ENCODE peak calls at places on chromosomes 11 and 22, in six cellular contexts. One of them, this sample, is unnamed. For H3K36me3, the result is how much of the 10 kb centered on the place peaks cover.

GRCh38 chr22:46076651-46077339 is 73.5 kb upstream of the PPARA start:
- DNase-seq in trophoblast cell: no peak
- DNase-seq in H1: no peak
- DNase-seq in IMR-90: peak
- DNase-seq in mesenchymal stem cell: no peak
- DNase-seq in mesendoderm: no peak
- DNase-seq in this sample: no peak

GRCh38 chr22:44550666-44551491 is 52.8 kb upstream of the RTL6 start:
- DNase-seq in mesendoderm: no peak
- DNase-seq in mesenchymal stem cell: peak
- DNase-seq in trophoblast cell: peak
- DNase-seq in H1: no peak
- DNase-seq in IMR-90: peak
- DNase-seq in this sample: no peak

GRCh38 chr11:32829157-32829679 is 509 bp upstream of the PRRG4 start:
- DNase-seq in H1: no peak
- DNase-seq in mesenchymal stem cell: peak
- DNase-seq in trophoblast cell: no peak
- DNase-seq in mesendoderm: no peak
- DNase-seq in IMR-90: no peak
- DNase-seq in this sample: no peak

GRCh38 chr11:102603091-102603490 is 22.0 kb downstream of the MMP20 start:
- DNase-seq in H1: no peak
- DNase-seq in mesendoderm: peak
- DNase-seq in IMR-90: peak
- DNase-seq in mesenchymal stem cell: peak
- DNase-seq in trophoblast cell: peak
- DNase-seq in this sample: no peak

GRCh38 chr11:69647761-69648497 is 7.0 kb downstream of the CCND1 start:
- DNase-seq in trophoblast cell: no peak
- DNase-seq in IMR-90: no peak
- DNase-seq in mesenchymal stem cell: no peak
- DNase-seq in H1: no peak
- DNase-seq in mesendoderm: no peak
- DNase-seq in this sample: no peak

GRCh38 chr22:46849951-46850350 is 87.5 kb downstream of the TBC1D22A start:
- DNase-seq in trophoblast cell: no peak
- DNase-seq in IMR-90: no peak
- DNase-seq in H1: peak
- DNase-seq in mesenchymal stem cell: no peak
- DNase-seq in mesendoderm: no peak
- DNase-seq in this sample: no peak

GRCh38 chr22:19981961-19982920 is 34.4 kb downstream of the ARVCF start:
- DNase-seq in mesenchymal stem cell: no peak
- DNase-seq in trophoblast cell: no peak
- DNase-seq in mesendoderm: no peak
- DNase-seq in IMR-90: no peak
- DNase-seq in H1: no peak
- DNase-seq in this sample: no peak

GRCh38 chr11:82988936-82989627 is 82.6 kb downstream of the RAB30 start:
- DNase-seq in mesendoderm: no peak
- DNase-seq in mesenchymal stem cell: no peak
- DNase-seq in H1: no peak
- DNase-seq in IMR-90: peak
- DNase-seq in trophoblast cell: no peak
- DNase-seq in this sample: no peak

GRCh38 chr11:114250993-114251796 is 45.0 kb upstream of the NNMT start:
- DNase-seq in mesenchymal stem cell: no peak
- DNase-seq in trophoblast cell: no peak
- DNase-seq in mesendoderm: peak
- DNase-seq in H1: no peak
- DNase-seq in IMR-90: no peak
- DNase-seq in this sample: no peak

GRCh38 chr11:118912742-118913410 is 12.8 kb downstream of the BCL9L start:
- DNase-seq in H1: no peak
- DNase-seq in IMR-90: peak
- DNase-seq in mesendoderm: peak
- DNase-seq in mesenchymal stem cell: peak
- DNase-seq in trophoblast cell: peak
- DNase-seq in this sample: no peak

GRCh38 chr22:40204331-40205116 is 26.8 kb downstream of the TNRC6B start:
- DNase-seq in IMR-90: peak
- DNase-seq in mesenchymal stem cell: peak
- DNase-seq in mesendoderm: no peak
- DNase-seq in H1: no peak
- DNase-seq in trophoblast cell: peak
- DNase-seq in this sample: no peak

GRCh38 chr11:106854429-106854828 is 163.8 kb downstream of the GUCY1A2 start:
- DNase-seq in H1: no peak
- DNase-seq in mesenchymal stem cell: no peak
- DNase-seq in IMR-90: no peak
- DNase-seq in trophoblast cell: no peak
- DNase-seq in mesendoderm: no peak
- DNase-seq in this sample: no peak

DNA sequence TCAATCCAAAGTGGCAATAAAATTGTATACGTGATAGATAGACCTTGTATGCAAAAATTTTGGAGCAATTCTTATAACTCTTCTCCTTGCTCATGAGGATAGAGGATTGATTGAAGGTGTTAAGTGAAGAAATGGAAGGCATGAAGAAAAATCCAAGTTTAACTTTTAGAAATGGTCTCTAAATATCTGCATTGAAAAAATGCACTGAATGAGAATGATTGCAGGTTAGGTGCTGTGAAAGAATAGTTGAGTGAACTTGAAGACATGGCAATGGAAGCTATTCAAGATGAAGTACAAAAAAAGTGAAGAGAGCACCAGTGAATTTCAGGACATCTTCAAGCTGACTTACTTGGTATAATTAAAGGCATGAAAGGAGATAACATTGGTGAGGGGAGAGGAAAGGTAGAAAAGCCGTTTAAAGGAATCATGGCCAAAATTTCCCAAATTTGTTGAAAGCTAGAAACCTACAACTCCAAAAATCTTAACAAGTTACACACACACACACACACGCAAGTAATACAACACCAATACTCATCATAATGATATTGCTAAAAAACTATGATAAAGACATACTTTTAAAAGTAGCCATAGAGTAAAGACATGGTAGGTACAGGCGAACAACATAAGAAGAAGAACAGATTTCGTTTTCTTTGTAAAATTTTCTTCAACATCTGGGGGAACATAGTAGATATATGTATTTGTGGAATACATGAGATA is 96.3 kb downstream of the GGTLC2 start:
- DNase-seq in trophoblast cell: no peak
- DNase-seq in H1: no peak
- DNase-seq in IMR-90: no peak
- DNase-seq in mesenchymal stem cell: no peak
- DNase-seq in mesendoderm: no peak
- DNase-seq in this sample: no peak
- H3K18ac ChIP-seq in trophoblast cell: no peak
- H3K18ac ChIP-seq in H1: no peak
- H3K18ac ChIP-seq in IMR-90: no peak
- H3K18ac ChIP-seq in mesenchymal stem cell: no peak
- H3K18ac ChIP-seq in mesendoderm: no peak
- H3K18ac ChIP-seq in this sample: no peak

GRCh38 chr11:2518112-2518982 is 73.5 kb downstream of the KCNQ1 start:
- DNase-seq in H1: peak
- DNase-seq in mesendoderm: no peak
- DNase-seq in trophoblast cell: no peak
- DNase-seq in IMR-90: no peak
- DNase-seq in mesenchymal stem cell: no peak
- DNase-seq in this sample: no peak
- H3K36me3 ChIP-seq in H1: under half
- H3K36me3 ChIP-seq in mesendoderm: under half
- H3K36me3 ChIP-seq in trophoblast cell: under half
- H3K36me3 ChIP-seq in IMR-90: under half
- H3K36me3 ChIP-seq in mesenchymal stem cell: under half
- H3K36me3 ChIP-seq in this sample: under half

DNA sequence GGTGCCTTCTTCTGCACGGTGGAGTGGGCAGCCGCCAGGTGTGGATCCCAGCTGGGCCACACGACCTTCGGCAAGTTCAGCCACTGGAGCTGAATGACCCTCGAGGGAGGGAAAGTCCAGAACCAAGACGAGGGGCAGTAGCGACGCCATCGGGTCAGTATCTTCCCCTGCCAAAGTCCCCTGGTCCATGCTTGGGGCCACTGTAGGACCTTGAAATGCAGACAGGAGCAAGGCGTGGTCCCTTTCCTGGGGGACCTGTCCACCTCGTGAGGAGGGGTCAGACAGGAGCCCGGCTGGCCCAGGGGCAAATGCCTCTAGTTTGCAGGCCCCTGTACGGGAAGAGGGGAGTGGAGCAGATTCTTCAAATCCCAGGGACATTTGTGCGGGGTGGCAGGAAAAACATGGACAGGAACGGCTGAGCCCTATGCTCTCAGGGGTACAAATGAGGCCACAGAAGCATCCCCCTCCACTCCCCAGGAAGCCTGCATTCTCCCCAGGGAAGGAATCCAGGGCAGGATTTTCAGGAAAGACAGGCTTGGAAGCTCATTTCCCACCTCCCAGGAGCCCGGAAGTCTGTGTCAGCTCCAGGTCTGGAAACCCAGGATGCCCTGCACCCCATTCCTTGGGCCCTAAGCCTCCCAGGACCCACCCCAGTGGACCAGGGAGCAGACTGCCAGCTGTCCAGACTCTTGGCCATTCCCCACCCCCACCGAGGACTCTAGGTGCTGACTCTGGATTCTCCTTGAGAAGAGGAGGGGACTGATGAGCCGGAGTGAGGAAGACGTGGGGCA is 6.6 kb downstream of the SHANK2 start:
- DNase-seq in H1: peak
- DNase-seq in trophoblast cell: peak
- DNase-seq in mesendoderm: peak
- DNase-seq in mesenchymal stem cell: no peak
- DNase-seq in IMR-90: no peak
- DNase-seq in this sample: no peak
- H2BK5ac ChIP-seq in H1: peak
- H2BK5ac ChIP-seq in trophoblast cell: peak
- H2BK5ac ChIP-seq in mesendoderm: peak
- H2BK5ac ChIP-seq in mesenchymal stem cell: no peak
- H2BK5ac ChIP-seq in IMR-90: no peak
- H2BK5ac ChIP-seq in this sample: peak

DNA sequence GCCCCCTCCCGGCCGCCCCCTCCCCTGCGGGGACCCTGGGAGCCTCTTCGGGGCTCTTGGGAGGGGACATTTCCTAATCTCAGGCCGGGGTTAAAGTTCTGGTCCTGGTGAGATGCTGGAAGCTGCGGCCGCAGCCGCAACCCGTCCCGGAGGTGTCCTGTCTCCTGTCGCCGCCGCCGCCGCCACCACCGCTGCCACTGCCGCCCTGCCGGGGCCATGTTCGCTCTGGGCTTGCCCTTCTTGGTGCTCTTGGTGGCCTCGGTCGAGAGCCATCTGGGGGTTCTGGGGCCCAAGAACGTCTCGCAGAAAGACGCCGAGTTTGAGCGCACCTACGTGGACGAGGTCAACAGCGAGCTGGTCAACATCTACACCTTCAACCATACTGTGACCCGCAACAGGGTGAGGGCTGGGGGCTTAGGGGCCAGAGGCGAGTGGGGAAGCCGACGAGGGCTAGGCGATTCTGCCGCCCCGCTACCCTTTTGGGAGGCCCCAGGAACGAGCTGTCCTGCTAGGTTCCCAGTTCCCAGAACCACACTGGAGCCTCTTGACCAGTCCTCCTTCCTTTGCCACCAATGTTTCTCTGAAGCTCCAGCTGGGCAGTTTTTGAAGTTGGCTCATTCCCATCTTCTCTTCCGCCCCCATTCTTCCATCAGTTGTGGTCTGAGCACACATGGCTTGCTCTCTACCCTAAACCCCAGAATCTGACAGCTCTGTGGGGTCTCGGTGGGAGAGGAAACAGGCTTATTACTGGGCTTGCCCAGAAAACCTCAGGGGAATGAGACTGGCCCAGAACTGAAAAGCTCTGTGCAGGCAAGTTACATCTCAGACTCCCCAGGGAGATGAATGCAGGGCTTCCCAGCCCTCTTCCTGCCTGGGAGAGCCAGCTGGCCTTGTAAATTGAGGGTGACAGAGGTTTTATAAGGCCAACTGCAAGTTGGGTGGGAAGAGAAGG is 781 bp downstream of the SIDT2 start:
- DNase-seq in trophoblast cell: no peak
- DNase-seq in H1: no peak
- DNase-seq in mesendoderm: peak
- DNase-seq in IMR-90: no peak
- DNase-seq in mesenchymal stem cell: peak
- DNase-seq in this sample: no peak
- H3K18ac ChIP-seq in trophoblast cell: peak
- H3K18ac ChIP-seq in H1: no peak
- H3K18ac ChIP-seq in mesendoderm: peak
- H3K18ac ChIP-seq in IMR-90: peak
- H3K18ac ChIP-seq in mesenchymal stem cell: peak
- H3K18ac ChIP-seq in this sample: peak

DNA sequence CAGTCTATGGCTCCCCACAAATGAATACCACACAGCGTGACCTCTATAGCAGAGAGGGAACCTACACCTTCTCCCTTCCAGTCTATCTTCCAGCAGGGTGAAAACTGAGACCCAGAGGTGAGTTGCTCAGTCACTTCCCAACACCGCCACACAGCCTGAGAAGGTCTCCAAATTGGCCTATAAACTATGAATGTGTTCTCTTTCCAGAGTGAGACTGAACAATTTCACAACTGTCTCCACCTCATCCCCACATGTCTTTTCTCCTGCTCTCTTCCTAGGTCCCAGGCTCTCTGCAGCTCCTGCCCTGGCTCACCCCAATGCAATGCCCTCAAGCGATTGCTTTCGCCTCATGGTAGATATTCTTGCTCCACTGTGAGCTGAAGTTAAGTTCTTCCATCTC is 14.0 kb downstream of the CLMP start:
- DNase-seq in IMR-90: no peak
- DNase-seq in mesendoderm: no peak
- DNase-seq in trophoblast cell: no peak
- DNase-seq in H1: no peak
- DNase-seq in mesenchymal stem cell: no peak
- DNase-seq in this sample: no peak
- H3K36me3 ChIP-seq in IMR-90: half or more
- H3K36me3 ChIP-seq in mesendoderm: under half
- H3K36me3 ChIP-seq in trophoblast cell: under half
- H3K36me3 ChIP-seq in H1: under half
- H3K36me3 ChIP-seq in mesenchymal stem cell: half or more
- H3K36me3 ChIP-seq in this sample: under half